ENCODE peak calls at places on chromosomes 13 and 19, in four cellular contexts. F is vagina, I is GM23248, Y is body of pancreas. O is an unnamed sample.

GRCh38 chr13:102682727-102683126 is 12.1 kb downstream of the METTL21C start:
- DNase-seq in I (no peak), F (no peak), Y (no peak), O (no peak)

GRCh38 chr13:114155923-114156883 is 22.9 kb upstream of the CFAP97D2 start:
- DNase-seq in F (peak; percentile 37), Y (no peak), I (no peak), O (no peak)

GRCh38 chr13:75621147-75621546 is 15.0 kb upstream of the LMO7 start:
- DNase-seq in I (peak; percentile 72), F (no peak), Y (no peak), O (no peak)

GRCh38 chr19:1700733-1701663 is 48.6 kb upstream of the TCF3 start:
- DNase-seq in F (no peak), I (no peak), Y (no peak), O (no peak)

GRCh38 chr13:44854264-44855060 is 134.8 kb downstream of the NUFIP1 start:
- DNase-seq in I (no peak), Y (peak; percentile 82), F (no peak), O (no peak)

GRCh38 chr19:38684862-38685665 is 37.6 kb downstream of the ACTN4 start:
- DNase-seq in F (no peak), I (no peak), Y (no peak), O (no peak)

GRCh38 chr13:65155861-65156260 is 2074.3 kb downstream of the PCDH9 start:
- DNase-seq in Y (no peak), F (no peak), I (no peak), O (no peak)

GRCh38 chr13:49641810-49642291 is 13.5 kb downstream of the ARL11 start:
- DNase-seq in F (peak; percentile 92), I (peak; percentile 94), Y (no peak), O (peak; percentile 19)

GRCh38 chr19:10602330-10603083 is 15.4 kb upstream of the AP1M2 start:
- DNase-seq in I (peak; percentile 89), F (no peak), Y (peak; percentile 81), O (peak; percentile 76)

GRCh38 chr19:15825753-15826152 is 10.3 kb upstream of the OR10H1 start:
- DNase-seq in Y (no peak), F (no peak), I (no peak), O (no peak)

GRCh38 chr13:33296793-33297425 is 11.4 kb upstream of the STARD13 start:
- DNase-seq in Y (no peak), F (no peak), I (no peak), O (no peak)

GRCh38 chr19:8392017-8392591 is 1.9 kb downstream of the RAB11B start:
- DNase-seq in F (no peak), Y (peak; percentile 72), I (peak; percentile 52), O (no peak)

GRCh38 chr13:113837554-113838355 is 26.1 kb downstream of the GAS6 start:
- DNase-seq in F (peak; percentile 98), Y (peak; percentile 96), I (peak; percentile 99), O (peak; percentile 86)

GRCh38 chr13:113618455-113618854 is 33.9 kb downstream of the TFDP1 start:
- DNase-seq in I (no peak), F (no peak), Y (no peak), O (no peak)

GRCh38 chr13:40271931-40272775 is 394.3 kb downstream of the FOXO1 start:
- DNase-seq in Y (peak; percentile 77), I (peak; percentile 82), F (peak; percentile 97), O (peak; percentile 91)

GRCh38 chr13:48487968-48488367 is 44.9 kb downstream of the RCBTB2 start:
- DNase-seq in Y (no peak), I (no peak), F (no peak), O (no peak)

GRCh38 chr13:48483589-48483988 is 49.3 kb downstream of the RCBTB2 start:
- DNase-seq in F (no peak), I (no peak), Y (no peak), O (no peak)

GRCh38 chr13:48486836-48487235 is 46.0 kb downstream of the RCBTB2 start:
- DNase-seq in I (no peak), Y (no peak), F (no peak), O (no peak)

GRCh38 chr13:48486362-48486761 is 46.5 kb downstream of the RCBTB2 start:
- DNase-seq in F (no peak), I (no peak), Y (no peak), O (no peak)

GRCh38 chr13:48485447-48485846 is 47.4 kb downstream of the RCBTB2 start:
- DNase-seq in I (no peak), Y (no peak), F (no peak), O (no peak)
- H3K4me3 ChIP-seq in I (no peak overlapping the region), Y (no peak overlapping the region), F (no peak overlapping the region), O (no peak overlapping the region)

DNA sequence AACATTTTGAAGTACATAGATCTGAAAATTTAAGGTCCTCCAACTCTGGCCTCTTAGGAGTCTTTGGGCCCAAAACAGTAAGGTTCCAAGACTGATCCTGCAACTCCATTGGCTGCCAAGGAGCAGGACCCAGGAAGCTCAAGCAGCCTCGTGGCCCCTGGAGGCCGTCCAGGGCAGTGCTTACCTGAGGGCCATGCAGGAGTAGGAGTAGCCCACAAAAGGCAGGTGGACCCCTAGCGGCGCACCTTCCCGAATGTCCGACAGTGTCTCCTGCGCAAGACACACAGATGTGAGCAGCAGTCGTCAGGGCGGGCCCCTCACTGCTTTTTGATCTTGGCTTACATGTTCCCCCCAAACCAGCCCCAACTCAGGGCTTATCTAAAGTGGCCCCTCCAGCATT is 5.7 kb upstream of the SIX5 start:
- DNase-seq in Y (no peak), F (no peak), I (no peak), O (no peak)
- H3K4me1 ChIP-seq in Y (peaks cover 65% of the 10 kb centered on the region), F (peaks cover 29% of the 10 kb centered on the region), I (no peaks in the 10 kb centered on the region), O (no peaks in the 10 kb centered on the region)

GRCh38 chr19:48962029-48962848 is 2.9 kb upstream of the FTL start:
- DNase-seq in Y (peak; percentile 51), I (peak; percentile 59), F (peak; percentile 87), O (peak; percentile 44)
- H3K4me3 ChIP-seq in Y (no peak overlapping the region), I (no peak overlapping the region), F (no peak overlapping the region), O (no peak overlapping the region)

DNA sequence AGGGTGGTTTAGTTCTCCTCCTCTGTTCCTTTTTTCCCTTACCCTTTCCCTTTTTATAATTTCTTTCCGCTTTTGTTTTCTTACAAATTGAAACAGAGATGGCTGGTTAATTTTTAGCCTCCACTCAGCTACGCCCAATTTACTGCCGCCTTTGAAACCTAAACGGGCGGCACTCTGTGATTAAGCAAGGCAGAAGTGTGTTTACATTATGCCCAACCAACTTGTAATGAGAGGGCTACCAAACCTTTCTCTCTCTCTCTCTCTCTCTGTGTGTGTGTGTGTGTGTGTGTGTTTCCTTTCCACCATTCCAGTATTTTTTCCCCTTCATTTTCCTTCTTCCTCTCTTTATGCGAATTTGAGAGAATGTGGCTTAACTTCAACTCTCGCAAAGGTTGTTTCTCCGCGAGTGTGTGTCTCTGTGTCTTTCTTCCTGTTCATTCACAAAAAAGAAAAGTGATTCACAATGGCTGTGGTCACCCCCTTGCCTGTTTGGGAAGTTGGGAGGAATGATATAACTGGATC is 31.3 kb downstream of the NFIX start:
- DNase-seq in F (no peak), Y (peak; percentile 70), I (peak; percentile 75), O (no peak)
- H3K4me1 ChIP-seq in F (peaks cover 87% of the 10 kb centered on the region), Y (peaks cover 58% of the 10 kb centered on the region), I (peaks cover 57% of the 10 kb centered on the region), O (peaks cover 2% of the 10 kb centered on the region)

DNA sequence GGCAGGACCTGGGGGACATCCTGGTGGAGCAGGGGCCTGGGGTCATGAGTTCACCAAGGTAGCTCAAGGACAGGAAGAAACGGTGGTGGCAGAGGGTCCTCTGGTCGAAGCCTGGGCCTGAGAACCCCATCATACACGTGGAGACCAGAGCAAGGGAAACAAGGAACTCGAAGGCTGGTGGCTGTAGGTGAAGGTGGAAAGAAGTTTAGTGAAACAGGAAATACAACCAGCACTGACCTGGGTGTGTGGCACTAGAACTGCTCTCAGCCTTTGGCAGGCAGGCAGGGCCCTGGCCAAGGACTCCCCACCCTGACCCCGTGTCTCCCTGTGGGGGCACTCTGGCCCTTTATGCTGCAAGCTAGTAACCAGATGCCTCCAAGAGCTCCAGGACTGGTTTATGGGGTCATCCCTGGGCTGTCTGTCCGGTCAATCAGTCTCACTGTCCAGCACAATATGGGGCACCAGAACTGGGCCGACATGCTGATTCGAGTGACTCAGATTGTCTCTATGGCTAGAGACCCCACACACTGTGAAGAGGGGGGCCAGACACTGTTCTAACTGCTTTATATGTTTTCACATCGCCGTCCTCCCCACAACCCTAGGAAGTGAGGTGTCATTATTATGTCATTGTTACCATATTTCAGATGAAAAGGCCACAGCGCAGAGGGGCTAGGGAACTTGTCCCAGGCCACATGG is 3.8 kb downstream of the COX6B2 start:
- DNase-seq in F (no peak), I (no peak), Y (no peak), O (no peak)
- H3K4me3 ChIP-seq in F (no peak overlapping the region), I (no peak overlapping the region), Y (no peak overlapping the region), O (no peak overlapping the region)

GRCh38 chr13:79405831-79406596 is at the start of gene RBM26:
- DNase-seq in F (peak; percentile 92), Y (peak; percentile 93), I (peak; percentile 92), O (peak; percentile 91)

GRCh38 chr13:79405501-79405830 is 589 bp downstream of the RBM26 start:
- DNase-seq in I (peak; percentile 75), F (no peak), Y (no peak), O (peak; percentile 9)

GRCh38 chr13:79403113-79403512 is 2.9 kb downstream of the RBM26 start:
- DNase-seq in F (no peak), I (no peak), Y (no peak), O (no peak)

GRCh38 chr13:79404985-79405384 is 1.1 kb downstream of the RBM26 start:
- DNase-seq in F (no peak), I (peak; percentile 50), Y (no peak), O (no peak)

GRCh38 chr13:79404361-79404760 is 1.7 kb downstream of the RBM26 start:
- DNase-seq in F (no peak), I (no peak), Y (no peak), O (no peak)
- H3K4me1 ChIP-seq in F (peaks cover 58% of the 10 kb centered on the region), I (peaks cover 30% of the 10 kb centered on the region), Y (peaks cover 58% of the 10 kb centered on the region), O (peaks cover 41% of the 10 kb centered on the region)

GRCh38 chr19:4327877-4328242 is 10.8 kb downstream of the STAP2 start:
- DNase-seq in F (no peak), Y (no peak), I (no peak), O (no peak)

GRCh38 chr19:4327252-4327876 is 11.3 kb downstream of the STAP2 start:
- DNase-seq in I (peak; percentile 73), F (no peak), Y (peak; percentile 85), O (peak; percentile 19)

GRCh38 chr19:4328243-4328990 is 10.2 kb downstream of the STAP2 start:
- DNase-seq in Y (peak; percentile 98), I (peak; percentile 96), F (peak; percentile 97), O (peak; percentile 86)

GRCh38 chr19:4326215-4326836 is 12.3 kb downstream of the STAP2 start:
- DNase-seq in Y (no peak), I (no peak), F (no peak), O (no peak)

DNA sequence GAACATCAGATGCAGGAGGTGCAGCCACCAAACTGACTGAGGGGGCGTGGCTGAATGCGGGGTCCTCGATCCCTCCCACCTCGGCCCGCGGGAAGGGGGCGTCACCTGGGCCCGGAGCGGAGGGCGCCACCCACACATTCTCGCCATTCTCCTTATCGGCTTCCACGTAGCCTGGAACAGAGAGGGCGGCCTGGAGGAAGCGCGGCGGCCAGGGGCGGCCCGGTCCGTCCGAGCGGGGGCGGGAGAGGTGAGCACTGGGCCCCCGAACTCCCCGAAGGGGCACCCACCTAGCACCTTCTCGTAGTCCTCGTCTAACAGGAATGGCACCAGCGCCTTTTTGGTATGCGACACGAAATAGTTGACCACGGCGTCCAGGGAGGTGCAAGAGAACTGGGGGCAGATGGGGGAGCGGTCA is 11.8 kb downstream of the STAP2 start:
- DNase-seq in Y (no peak), I (no peak), F (no peak), O (no peak)
- H3K4me3 ChIP-seq in Y (no peak overlapping the region), I (peak overlapping the region; percentile 22), F (peak overlapping the region; percentile 53), O (no peak overlapping the region)

GRCh38 chr19:42248270-42249148 is 6.1 kb upstream of the GSK3A start:
- DNase-seq in I (no peak), F (no peak), Y (no peak), O (no peak)
- H3K4me1 ChIP-seq in I (peaks cover 40% of the 10 kb centered on the region), F (peaks cover 64% of the 10 kb centered on the region), Y (peaks cover 59% of the 10 kb centered on the region), O (peaks cover 90% of the 10 kb centered on the region)